ENCODE peak calls at places on chromosome 16, in nine cellular contexts. X is ovary; B is CD8-positive, alpha-beta memory T cell; Q is uterus; T is cardiac muscle cell; P is tibial artery; O is Peyer's patch; U is heart left ventricle; H is HAP-1. Y is an unnamed sample. For H3K36me3 and H3K9me3, the result is how much of the 10 kb centered on the place peaks cover.

GRCh38 chr16:9061358-9061813 is 30.1 kb upstream of the HAPSTR1 start:
- DNase-seq in U (peak), B (no peak), Q (no peak), P (peak), X (no peak), O (no peak), H (no peak), T (no peak), Y (peak)

GRCh38 chr16:87426423-87427215 is 34.5 kb downstream of the MAP1LC3B start:
- DNase-seq in H (no peak), P (no peak), Q (no peak), O (no peak), B (no peak), U (no peak), X (no peak), T (no peak), Y (no peak)

GRCh38 chr16:48511071-48511540 is 98.9 kb downstream of the N4BP1 start:
- DNase-seq in U (no peak), O (peak), P (no peak), B (no peak), Q (no peak), X (no peak), H (peak), T (peak), Y (no peak)

GRCh38 chr16:3738541-3738940 is 21.2 kb upstream of the TRAP1 start:
- DNase-seq in P (no peak), U (no peak), T (no peak), O (peak), B (no peak), X (no peak), Q (no peak), H (no peak), Y (no peak)

GRCh38 chr16:55668337-55669281 is 12.8 kb downstream of the SLC6A2 start:
- DNase-seq in B (no peak), O (no peak), X (no peak), P (no peak), Q (no peak), H (no peak), U (no peak), T (peak), Y (no peak)

GRCh38 chr16:85458952-85459351 is 154.2 kb upstream of the GSE1 start:
- DNase-seq in X (peak), T (no peak), O (no peak), H (no peak), B (no peak), U (no peak), Q (no peak), P (no peak), Y (no peak)

GRCh38 chr16:24430937-24431760 is 108.2 kb upstream of the RBBP6 start:
- DNase-seq in O (no peak), P (no peak), U (no peak), B (no peak), X (no peak), T (no peak), H (no peak), Q (no peak), Y (peak)

GRCh38 chr16:54430491-54431030 is 144.0 kb upstream of the IRX3 start:
- DNase-seq in T (peak), H (peak), U (no peak), B (no peak), O (no peak), X (no peak), P (no peak), Q (no peak), Y (no peak)

GRCh38 chr16:56506941-56507340 is 12.9 kb downstream of the BBS2 start:
- DNase-seq in T (peak), Q (no peak), U (no peak), B (no peak), O (no peak), X (no peak), P (no peak), H (no peak), Y (no peak)

GRCh38 chr16:88685156-88686061 is 898 bp downstream of the SNAI3 start:
- DNase-seq in Q (no peak), O (peak), U (no peak), P (no peak), B (peak), T (peak), X (no peak), H (peak), Y (no peak)

GRCh38 chr16:23754594-23755483 is at the start of gene CHP2:
- DNase-seq in Q (no peak), O (peak), H (no peak), B (no peak), T (no peak), P (no peak), U (peak), X (no peak), Y (peak)

GRCh38 chr16:4846503-4846900 is 586 bp downstream of the GLYR1 start:
- DNase-seq in P (peak), O (peak), X (no peak), U (peak), B (peak), H (peak), Q (no peak), T (peak), Y (peak)

GRCh38 chr16:73060216-73060615 is 12.3 kb upstream of the ZFHX3 start:
- DNase-seq in O (peak), H (no peak), T (no peak), X (no peak), Q (no peak), U (no peak), B (no peak), P (no peak), Y (no peak)

GRCh38 chr16:66360624-66361324 is 5.7 kb upstream of the CDH5 start:
- DNase-seq in T (no peak), X (no peak), B (no peak), H (no peak), P (no peak), U (peak), O (no peak), Q (no peak), Y (no peak)

GRCh38 chr16:74874912-74875311 is 100.3 kb upstream of the FA2H start:
- DNase-seq in T (no peak), Q (no peak), O (peak), H (no peak), X (no peak), B (no peak), P (no peak), U (peak), Y (no peak)

GRCh38 chr16:50584033-50584722 is 36.0 kb downstream of the NKD1 start:
- DNase-seq in U (no peak), X (no peak), O (no peak), T (no peak), P (no peak), H (no peak), Q (no peak), B (no peak), Y (no peak)

GRCh38 chr16:23423496-23424049 is 29.4 kb downstream of the COG7 start:
- DNase-seq in X (peak), T (peak), H (peak), B (no peak), U (peak), P (peak), O (peak), Q (peak), Y (peak)

GRCh38 chr16:65121870-65122723 is at the start of gene CDH11:
- DNase-seq in B (no peak), Q (peak), P (peak), H (no peak), T (peak), U (peak), X (peak), O (peak), Y (peak)

GRCh38 chr16:12340151-12340733 is 363.7 kb downstream of the SNX29 start:
- DNase-seq in H (peak), U (no peak), T (peak), O (peak), P (no peak), X (no peak), Q (no peak), B (no peak), Y (peak)

GRCh38 chr16:11047057-11047456 is 102.7 kb downstream of the CLEC16A start:
- DNase-seq in T (peak), H (no peak), X (no peak), O (no peak), B (no peak), U (no peak), Q (no peak), P (no peak), Y (no peak)

GRCh38 chr16:23302045-23302956 is at the start of gene SCNN1B:
- DNase-seq in Q (no peak), X (no peak), U (no peak), H (no peak), T (no peak), O (peak), B (no peak), P (no peak), Y (peak)

GRCh38 chr16:2716948-2717347 is 3.1 kb downstream of the PRSS27 start:
- DNase-seq in T (no peak), U (no peak), Q (no peak), X (no peak), O (no peak), H (no peak), B (no peak), P (no peak), Y (no peak)

GRCh38 chr16:86984975-86985655 is 332.1 kb downstream of the C16orf95 start:
- DNase-seq in B (no peak), U (peak), O (peak), Q (no peak), X (no peak), T (no peak), H (no peak), P (no peak), Y (no peak)

GRCh38 chr16:57148481-57148880 is 37.4 kb downstream of the PSME3IP1 start:
- DNase-seq in H (no peak), U (no peak), X (no peak), T (no peak), O (no peak), Q (no peak), P (no peak), B (no peak), Y (no peak)

GRCh38 chr16:68188170-68188569 is 47.8 kb downstream of the ESRP2 start:
- DNase-seq in O (no peak), X (no peak), Q (no peak), H (no peak), T (no peak), P (no peak), U (no peak), B (no peak), Y (no peak)
- H3K36me3 ChIP-seq in O (half or more), X (under half), Q (under half), H (under half), T (under half), P (half or more), U (half or more), B (under half), Y (under half)

DNA sequence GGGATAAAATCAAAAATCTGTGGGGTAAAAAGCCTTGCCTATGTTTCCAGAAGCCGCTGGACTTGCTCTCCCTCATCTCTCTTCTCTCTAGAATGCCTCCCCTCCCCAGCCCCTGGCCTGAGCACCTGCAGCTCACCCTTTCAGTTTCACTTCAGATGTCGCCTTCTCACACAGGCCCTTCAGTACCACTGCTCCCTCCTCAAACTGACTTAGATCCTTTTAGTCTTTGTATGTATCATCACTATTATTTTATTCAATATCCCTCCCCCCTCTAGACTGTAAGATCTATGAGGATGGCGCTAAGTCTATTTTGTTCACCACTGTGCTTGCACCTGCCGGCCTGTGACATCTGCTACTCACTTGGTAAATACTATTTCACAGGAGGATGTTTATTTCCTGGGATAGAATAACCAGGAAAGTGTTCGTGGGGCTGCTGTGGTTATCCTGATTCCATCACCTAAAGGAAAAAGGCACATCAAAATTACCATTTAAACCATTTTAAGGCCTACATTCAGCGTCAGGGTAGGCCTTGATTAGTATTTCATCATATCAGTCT is 122.3 kb downstream of the MRTFB start:
- DNase-seq in T (no peak), B (no peak), P (no peak), Q (no peak), X (no peak), O (peak), H (no peak), U (no peak), Y (no peak)
- H3K4me3 ChIP-seq in T (no peak), B (peak), P (no peak), Q (no peak), X (no peak), O (no peak), H (no peak), U (no peak), Y (no peak)

DNA sequence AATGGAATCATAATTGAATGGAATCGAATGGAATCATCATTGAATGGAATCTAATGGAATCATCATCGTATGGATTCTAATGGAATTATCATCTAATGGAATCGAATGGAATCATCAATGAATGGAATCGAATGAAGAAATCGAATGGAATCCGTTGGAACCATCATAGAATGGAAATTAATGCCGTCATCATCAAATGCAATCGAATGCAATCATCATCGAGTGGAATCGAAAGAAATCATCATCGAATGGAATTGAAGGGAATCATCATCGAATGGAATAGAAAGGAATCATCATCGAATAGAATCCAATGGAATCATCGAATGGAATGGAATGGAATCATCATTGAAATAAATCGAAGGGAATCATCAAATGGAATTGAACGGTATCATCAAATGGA is 217.2 kb downstream of the SHCBP1 start:
- DNase-seq in H (no peak), X (no peak), U (no peak), B (no peak), Q (no peak), T (no peak), O (no peak), P (no peak), Y (no peak)
- H3K9me3 ChIP-seq in H (under half), X (under half), U (under half), B (under half), Q (under half), T (under half), O (under half), P (under half), Y (under half)

GRCh38 chr16:18833707-18834505 is 32.6 kb upstream of the ARL6IP1 start:
- DNase-seq in B (no peak), T (no peak), U (no peak), P (no peak), O (no peak), X (no peak), Q (no peak), H (no peak), Y (no peak)

GRCh38 chr16:18832021-18832420 is 30.7 kb upstream of the ARL6IP1 start:
- DNase-seq in P (no peak), B (no peak), X (no peak), Q (no peak), H (peak), O (no peak), T (no peak), U (no peak), Y (no peak)

GRCh38 chr16:18829221-18829620 is 27.9 kb upstream of the ARL6IP1 start:
- DNase-seq in O (no peak), T (no peak), P (no peak), X (no peak), H (no peak), B (no peak), U (no peak), Q (no peak), Y (no peak)

GRCh38 chr16:18834873-18835272 is 33.5 kb upstream of the ARL6IP1 start:
- DNase-seq in P (no peak), O (no peak), B (no peak), U (no peak), Q (no peak), T (no peak), X (no peak), H (no peak), Y (no peak)

GRCh38 chr16:18832613-18833012 is 31.3 kb upstream of the ARL6IP1 start:
- DNase-seq in Q (no peak), B (no peak), X (no peak), U (no peak), O (no peak), P (no peak), T (no peak), H (no peak), Y (no peak)
- H3K36me3 ChIP-seq in Q (under half), B (half or more), X (under half), U (half or more), O (half or more), P (half or more), T (half or more), H (half or more), Y (under half)

Y was measured in mucosa of descending colon.